ENCODE peak calls at places on chromosomes 11 and 22, in five cellular contexts. Z is NCI-H460; M is stimulated activated CD4-positive, alpha-beta T cell treated with anti-CD3 and anti-CD28 coated beads, Interleukin-12 subunit alpha, Interleukin-12 subunit beta, amount 100 ng/mL, for 4 hours; O is GM04503; C is NCI-H1436. T is an unnamed sample.
A peak's percentile ranks its signal among the peaks of the same experiment; 100 is the strongest.

GRCh38 chr11:12189543-12190235 is 79.3 kb downstream of the MICAL2 start:
- DNase-seq in Z (no peak), M (no peak), O (no peak), C (peak; percentile 13), T (no peak)

GRCh38 chr11:69355346-69355940 is 61.5 kb downstream of the MYEOV start:
- DNase-seq in Z (no peak), M (no peak), O (no peak), C (no peak), T (no peak)

GRCh38 chr22:49011769-49012598 is 815.7 kb downstream of the BRD1 start:
- DNase-seq in Z (no peak), M (no peak), O (no peak), C (no peak), T (no peak)

GRCh38 chr11:33606762-33607161 is 93.9 kb downstream of the C11orf91 start:
- DNase-seq in Z (no peak), M (no peak), O (no peak), C (no peak), T (no peak)

GRCh38 chr22:24523873-24524272 is 28.7 kb downstream of the UPB1 start:
- DNase-seq in Z (no peak), M (no peak), O (no peak), C (no peak), T (no peak)

GRCh38 chr22:39904864-39905263 is 4.0 kb downstream of the GRAP2 start:
- DNase-seq in Z (no peak), M (no peak), O (no peak), C (no peak), T (no peak)

GRCh38 chr22:38710352-38710751 is 4.6 kb downstream of the GTPBP1 start:
- DNase-seq in Z (no peak), M (no peak), O (no peak), C (no peak), T (no peak)

GRCh38 chr22:39475337-39475736 is 18.5 kb downstream of the MGAT3 start:
- DNase-seq in Z (no peak), M (no peak), O (no peak), C (no peak), T (no peak)

GRCh38 chr11:116798368-116798767 is 6.7 kb upstream of the APOA5 start:
- DNase-seq in Z (no peak), M (no peak), O (no peak), C (no peak), T (no peak)

GRCh38 chr11:8354622-8355417 is 91.1 kb upstream of the LMO1 start:
- DNase-seq in Z (no peak), M (no peak), O (no peak), C (peak; percentile 47), T (peak; percentile 74)

GRCh38 chr11:71302534-71302909 is 50.1 kb upstream of the SHANK2 start:
- DNase-seq in Z (no peak), M (no peak), O (no peak), C (no peak), T (no peak)

GRCh38 chr22:49010901-49011300 is 816.8 kb downstream of the BRD1 start:
- DNase-seq in Z (no peak), M (no peak), O (no peak), C (no peak), T (no peak)

T was measured in NCI-H2107.